ENCODE peak calls at places on chromosomes 16 and 17, in five cellular contexts. U, I, C, A and V are unnamed samples. For H3K9me2, the result is how much of the 10 kb centered on the place peaks cover.

GRCh38 chr16:528111-529011 is 849 bp downstream of the CAPN15 start:
- DNase-seq in U (peak), I (peak), C (peak), A (peak), V (peak)

GRCh38 chr16:57999366-57999970 is 1.0 kb downstream of the ZNF319 start:
- DNase-seq in U (peak), I (peak), C (no peak), A (no peak), V (no peak)

GRCh38 chr17:22459953-22460350 is 767.6 kb downstream of the KCNJ18 start:
- DNase-seq in U (no peak), I (no peak), C (no peak), A (no peak), V (no peak)

GRCh38 chr16:88665148-88665547 is 2.3 kb upstream of the MVD start:
- DNase-seq in U (no peak), I (no peak), C (no peak), A (no peak), V (no peak)

GRCh38 chr16:56262879-56263245 is 71.6 kb downstream of the GNAO1 start:
- DNase-seq in U (no peak), I (no peak), C (no peak), A (no peak), V (no peak)

GRCh38 chr17:72422505-72423285 is 301.9 kb downstream of the SOX9 start:
- DNase-seq in U (peak), I (peak), C (peak), A (peak), V (peak)

GRCh38 chr17:76643553-76644148 is at the start of gene ST6GALNAC1:
- DNase-seq in U (no peak), I (no peak), C (peak), A (peak), V (peak)

GRCh38 chr17:66975614-66976378 is 11.3 kb downstream of the CACNG4 start:
- DNase-seq in U (no peak), I (no peak), C (peak), A (no peak), V (no peak)

GRCh38 chr17:9672266-9672665 is 26.9 kb downstream of the USP43 start:
- DNase-seq in U (no peak), I (no peak), C (no peak), A (no peak), V (peak)

GRCh38 chr17:4947010-4947410 is 1.3 kb downstream of the PFN1 start:
- DNase-seq in U (peak), I (no peak), C (no peak), A (no peak), V (no peak)

GRCh38 chr17:12977008-12977751 is 40.6 kb downstream of the ELAC2 start:
- DNase-seq in U (peak), I (no peak), C (no peak), A (no peak), V (no peak)

GRCh38 chr16:26701243-26701886 is 365.4 kb upstream of the C16orf82 start:
- DNase-seq in U (no peak), I (peak), C (no peak), A (no peak), V (no peak)

GRCh38 chr17:1241904-1242303 is 28.3 kb upstream of the BHLHA9 start:
- DNase-seq in U (peak), I (no peak), C (no peak), A (no peak), V (no peak)

GRCh38 chr16:24800586-24800985 is 45.2 kb upstream of the SLC5A11 start:
- DNase-seq in U (peak), I (no peak), C (peak), A (no peak), V (no peak)

GRCh38 chr16:52068447-52069074 is 478.4 kb downstream of the TOX3 start:
- DNase-seq in U (peak), I (peak), C (peak), A (peak), V (no peak)

GRCh38 chr17:45345554-45346254 is 28.9 kb upstream of the MAP3K14 start:
- DNase-seq in U (peak), I (no peak), C (no peak), A (peak), V (no peak)

GRCh38 chr16:27252206-27252585 is 16.4 kb downstream of the NSMCE1 start:
- DNase-seq in U (no peak), I (no peak), C (no peak), A (no peak), V (no peak)

GRCh38 chr17:61414141-61414935 is 14.7 kb downstream of the TBX2 start:
- DNase-seq in U (no peak), I (no peak), C (peak), A (no peak), V (no peak)

GRCh38 chr16:2508722-2509400 is 4.9 kb upstream of the ATP6V0C start:
- DNase-seq in U (no peak), I (no peak), C (no peak), A (no peak), V (no peak)

GRCh38 chr16:61460020-61460419 is 576.2 kb downstream of the CDH8 start:
- DNase-seq in U (no peak), I (no peak), C (no peak), A (no peak), V (no peak)

GRCh38 chr17:7234100-7235012 is at the start of gene DVL2:
- DNase-seq in U (peak), I (peak), C (peak), A (peak), V (peak)

GRCh38 chr17:50033316-50033715 is 22.6 kb upstream of the ITGA3 start:
- DNase-seq in U (peak), I (no peak), C (no peak), A (no peak), V (no peak)

GRCh38 chr17:77323413-77324171 is 182.8 kb downstream of the SEC14L1 start:
- DNase-seq in U (peak), I (no peak), C (peak), A (peak), V (peak)

GRCh38 chr16:30381351-30382041 is 865 bp downstream of the SEPTIN1 start:
- DNase-seq in U (no peak), I (no peak), C (no peak), A (no peak), V (no peak)
- H3K9me2 ChIP-seq in U (under half), I (under half), C (under half), A (under half), V (under half)

GRCh38 chr16:47571049-47571448 is 109.9 kb downstream of the PHKB start:
- DNase-seq in U (no peak), I (no peak), C (no peak), A (no peak), V (no peak)

GRCh38 chr16:47567321-47567720 is 106.2 kb downstream of the PHKB start:
- DNase-seq in U (no peak), I (no peak), C (no peak), A (no peak), V (no peak)

GRCh38 chr16:47561286-47561685 is 100.2 kb downstream of the PHKB start:
- DNase-seq in U (no peak), I (no peak), C (no peak), A (no peak), V (no peak)

GRCh38 chr16:47568355-47568754 is 107.2 kb downstream of the PHKB start:
- DNase-seq in U (no peak), I (no peak), C (no peak), A (no peak), V (no peak)

GRCh38 chr16:47565454-47565853 is 104.3 kb downstream of the PHKB start:
- DNase-seq in U (peak), I (no peak), C (peak), A (no peak), V (no peak)
- H2AFZ ChIP-seq in U (peak), I (no peak), C (no peak), A (no peak), V (no peak)

GRCh38 chr17:57663326-57664070 is 81.6 kb downstream of the CCDC182 start:
- DNase-seq in U (peak), I (no peak), C (no peak), A (no peak), V (no peak)
- H3K27ac ChIP-seq in U (peak), I (no peak), C (peak), A (peak), V (no peak)

GRCh38 chr17:68377771-68378201 is 79.5 kb downstream of the WIPI1 start:
- DNase-seq in U (no peak), I (no peak), C (peak), A (no peak), V (peak)
- H3K9me2 ChIP-seq in U (under half), I (under half), C (under half), A (under half), V (under half)